ENCODE peak calls at places on chromosomes 6 and 20, in ten cellular contexts. N, I, M, T, E, U, J, O, C and X are unnamed samples.

GRCh38 chr20:14865169-14865568 is 527.8 kb upstream of the FLRT3 start:
- DNase-seq in N (no peak), I (no peak), M (no peak), T (no peak), E (no peak), U (no peak), J (no peak), O (no peak), C (no peak), X (no peak)

GRCh38 chr20:62751551-62752150 is 43.0 kb downstream of the NTSR1 start:
- DNase-seq in N (no peak), I (no peak), M (no peak), T (no peak), E (no peak), U (no peak), J (no peak), O (no peak), C (peak; percentile 8), X (no peak)

GRCh38 chr6:392441-393390 is 1.2 kb downstream of the IRF4 start:
- DNase-seq in N (no peak), I (no peak), M (no peak), T (no peak), E (peak; percentile 79), U (no peak), J (no peak), O (peak; percentile 70), C (no peak), X (no peak)

GRCh38 chr20:47573586-47573985 is 71.9 kb downstream of the NCOA3 start:
- DNase-seq in N (no peak), I (no peak), M (no peak), T (no peak), E (no peak), U (no peak), J (no peak), O (no peak), C (no peak), X (no peak)

GRCh38 chr6:119273799-119274595 is 75.6 kb downstream of the MAN1A1 start:
- DNase-seq in N (no peak), I (no peak), M (peak; percentile 88), T (peak; percentile 92), E (no peak), U (no peak), J (no peak), O (peak; percentile 17), C (no peak), X (no peak)

GRCh38 chr6:135251416-135251815 is 70.3 kb downstream of the MYB start:
- DNase-seq in N (no peak), I (no peak), M (no peak), T (no peak), E (no peak), U (no peak), J (peak; percentile 84), O (peak; percentile 94), C (no peak), X (peak; percentile 77)

GRCh38 chr6:56841751-56842150 is 113.2 kb upstream of the BEND6 start:
- DNase-seq in N (no peak), I (no peak), M (no peak), T (no peak), E (no peak), U (no peak), J (no peak), O (no peak), C (no peak), X (no peak)

GRCh38 chr20:8601542-8601912 is 467.4 kb upstream of the PLCB4 start:
- DNase-seq in N (no peak), I (no peak), M (no peak), T (no peak), E (no peak), U (no peak), J (no peak), O (peak; percentile 75), C (no peak), X (peak; percentile 78)

GRCh38 chr6:127266892-127267741 is 453 bp downstream of the RNF146 start:
- DNase-seq in N (peak; percentile 39), I (peak; percentile 87), M (peak; percentile 58), T (peak; percentile 59), E (peak; percentile 90), U (peak; percentile 24), J (peak; percentile 57), O (peak; percentile 82), C (peak; percentile 64), X (peak; percentile 26)